ENCODE peak calls at places on chromosome 7, in five cellular contexts. J is endodermal cell, P is left ventricle myocardium inferior, N is HepG2, V is iPS DF 6.9. R is an unnamed sample.
A peak's percentile ranks its signal among the peaks of the same experiment; 100 is the strongest.

GRCh38 chr7:71015260-71015900 is 116.6 kb upstream of the GALNT17 start:
- DNase-seq in V (no peak), J (no peak), P (peak; percentile 44), N (no peak), R (no peak)

GRCh38 chr7:106217089-106217542 is 67.7 kb downstream of the NAMPT start:
- DNase-seq in N (no peak), P (peak; percentile 71), J (peak; percentile 54), V (no peak), R (peak; percentile 66)

GRCh38 chr7:50868426-50869100 is 85.9 kb upstream of the GRB10 start:
- DNase-seq in P (no peak), N (no peak), J (no peak), V (no peak), R (peak; percentile 30)

GRCh38 chr7:96061844-96062243 is 260.1 kb downstream of the SLC25A13 start:
- DNase-seq in P (no peak), N (no peak), V (no peak), J (no peak), R (peak; percentile 18)

GRCh38 chr7:100677308-100678095 is 4.0 kb downstream of the GNB2 start:
- DNase-seq in P (no peak), J (no peak), V (no peak), N (no peak), R (no peak)

GRCh38 chr7:82247814-82248433 is 195.7 kb downstream of the CACNA2D1 start:
- DNase-seq in P (no peak), J (no peak), N (no peak), V (no peak), R (peak; percentile 22)

GRCh38 chr7:159218216-159219006 is 73.7 kb upstream of the VIPR2 start:
- DNase-seq in J (peak; percentile 39), V (no peak), P (no peak), N (no peak), R (no peak)

GRCh38 chr7:71595176-71595575 is 463.2 kb downstream of the GALNT17 start:
- DNase-seq in J (no peak), V (no peak), N (no peak), P (no peak), R (no peak)

GRCh38 chr7:45149606-45150005 is 8.0 kb upstream of the RAMP3 start:
- DNase-seq in N (no peak), V (no peak), P (no peak), J (peak; percentile 26), R (no peak)

GRCh38 chr7:78134256-78134655 is 335.7 kb downstream of the PHTF2 start:
- DNase-seq in V (no peak), N (peak; percentile 3), P (no peak), J (no peak), R (peak; percentile 83)

GRCh38 chr7:8261711-8262695 is at the start of gene ICA1:
- DNase-seq in N (no peak), V (peak; percentile 41), P (peak; percentile 70), J (peak; percentile 92), R (peak; percentile 24)

GRCh38 chr7:108167460-108167859 is 37.3 kb upstream of the LAMB4 start:
- DNase-seq in J (no peak), V (no peak), P (no peak), N (no peak), R (no peak)

GRCh38 chr7:149883452-149883861 is 9.7 kb downstream of the ATP6V0E2 start:
- DNase-seq in P (peak; percentile 66), N (peak; percentile 41), V (no peak), J (peak; percentile 90), R (peak; percentile 62)

GRCh38 chr7:45421096-45421495 is 153.1 kb upstream of the ADCY1 start:
- DNase-seq in P (no peak), N (no peak), V (no peak), J (no peak), R (peak; percentile 5)

GRCh38 chr7:42914009-42914725 is 2.3 kb upstream of the C7orf25 start:
- DNase-seq in P (no peak), N (no peak), V (no peak), J (no peak), R (peak; percentile 55)

GRCh38 chr7:155357573-155358041 is 59.9 kb downstream of the INSIG1 start:
- DNase-seq in N (no peak), P (no peak), V (no peak), J (no peak), R (no peak)

GRCh38 chr7:40865441-40866233 is 730.8 kb downstream of the SUGCT start:
- DNase-seq in N (no peak), P (no peak), J (peak; percentile 50), V (no peak), R (no peak)

DNA sequence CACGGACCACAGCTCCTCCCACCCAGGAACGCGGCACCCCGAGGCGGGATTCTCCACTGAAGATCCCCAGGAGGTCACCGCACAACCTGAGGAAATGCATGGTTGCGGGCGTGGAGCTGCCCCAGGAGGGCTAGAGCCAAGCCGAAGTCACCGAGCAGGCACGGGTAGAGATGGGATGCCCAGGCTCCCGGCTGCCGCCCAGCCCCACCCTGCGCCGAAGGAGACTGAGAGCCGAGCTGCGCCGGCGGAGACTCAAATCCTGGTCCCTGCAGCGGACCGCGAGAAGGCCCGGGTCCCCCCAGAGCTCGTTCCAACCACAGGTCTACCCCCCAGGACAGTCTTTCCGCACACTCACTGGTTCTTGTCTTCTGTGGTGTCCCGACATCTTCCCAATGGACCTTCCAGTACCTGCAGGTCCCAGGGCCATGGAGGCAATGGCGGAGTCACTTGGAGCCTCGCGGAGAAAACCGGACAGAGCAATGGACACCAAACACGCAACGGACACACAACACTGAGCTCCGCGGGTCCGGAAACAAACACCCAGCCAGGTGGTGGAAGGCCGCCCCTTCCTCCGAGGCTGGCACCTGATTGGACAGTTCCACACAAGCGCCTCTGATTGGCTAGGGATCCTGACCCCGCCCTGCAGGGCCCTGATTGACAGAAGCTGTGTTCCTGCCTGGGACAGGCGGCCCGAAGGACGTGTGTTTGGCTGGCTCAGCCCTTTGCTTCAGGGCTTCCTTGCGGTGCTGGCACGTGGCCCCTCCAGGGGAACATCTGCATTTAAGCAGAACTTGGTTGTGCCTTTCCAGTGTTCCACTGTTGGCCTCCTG is 331.9 kb upstream of the NUPR2 start:
- DNase-seq in N (no peak), J (no peak), P (peak; percentile 26), V (no peak), R (no peak)
- H3K9me3 ChIP-seq in N (peaks cover 78% of the 10 kb centered on the region), J (peaks cover 58% of the 10 kb centered on the region), P (peaks cover 98% of the 10 kb centered on the region), V (peaks cover 1% of the 10 kb centered on the region), R (peaks cover 66% of the 10 kb centered on the region)

DNA sequence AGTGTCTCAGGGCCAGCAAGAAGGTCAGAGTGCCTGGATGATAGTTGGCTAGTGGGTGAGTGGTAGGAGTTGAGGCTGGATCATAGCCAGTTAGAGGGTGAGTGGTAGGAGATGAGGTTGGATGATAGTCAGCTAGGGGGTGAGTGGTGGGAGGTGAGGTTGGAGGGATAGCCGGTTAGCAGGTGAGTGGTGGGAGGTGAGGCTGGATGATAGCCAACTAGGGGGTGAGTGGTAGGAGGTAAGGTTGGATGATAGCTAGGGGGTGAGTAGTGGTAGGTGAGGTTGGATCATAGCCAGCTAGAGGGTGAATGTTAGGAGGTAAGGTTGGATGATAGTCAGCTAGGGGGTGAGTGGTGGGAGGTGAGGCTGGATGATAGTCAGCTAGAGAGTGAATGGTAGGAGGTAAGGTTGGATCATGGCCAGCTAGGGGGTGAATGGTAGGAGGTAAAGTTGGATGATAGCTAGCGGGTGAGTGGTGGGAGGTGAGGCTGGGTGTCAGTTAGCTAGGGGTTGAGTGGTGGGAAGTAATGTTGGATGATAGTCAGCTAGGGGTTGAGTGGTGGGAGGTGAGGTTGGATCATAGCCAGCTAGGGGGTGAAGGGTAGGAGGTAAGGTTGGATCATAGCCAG is 226.6 kb downstream of the SDK1 start:
- DNase-seq in N (no peak), J (no peak), P (no peak), V (no peak), R (no peak)
- H3K4me1 ChIP-seq in N (no peaks in the 10 kb centered on the region), J (no peaks in the 10 kb centered on the region), P (no peaks in the 10 kb centered on the region), V (no peaks in the 10 kb centered on the region), R (no peaks in the 10 kb centered on the region)

GRCh38 chr7:157674715-157675426 is 338.1 kb downstream of the DNAJB6 start:
- DNase-seq in N (no peak), V (no peak), J (peak; percentile 17), P (no peak), R (no peak)
- H3K9me3 ChIP-seq in N (no peaks in the 10 kb centered on the region), V (peaks cover 24% of the 10 kb centered on the region), J (peaks cover 55% of the 10 kb centered on the region), P (no peaks in the 10 kb centered on the region), R (no peaks in the 10 kb centered on the region)

DNA sequence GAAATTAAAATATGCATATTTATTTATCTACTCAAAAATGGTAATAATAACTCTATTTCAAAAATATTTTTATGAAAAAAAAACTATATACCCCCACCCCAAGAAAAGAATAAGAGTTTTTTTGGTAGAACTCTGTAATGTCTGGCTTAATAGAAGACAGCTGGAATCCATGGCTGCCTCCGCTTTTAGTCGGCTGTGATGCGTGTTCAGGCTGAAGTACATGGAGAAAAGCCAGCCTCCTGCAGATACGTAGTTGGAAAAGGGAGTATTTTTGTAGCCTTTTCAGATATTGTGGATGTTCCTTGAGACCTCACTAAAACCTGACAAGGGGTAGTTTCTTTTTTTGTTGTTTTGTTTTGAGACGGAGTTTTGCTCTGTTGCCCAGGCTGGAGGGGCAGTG is 10.0 kb downstream of the FOXK1 start:
- DNase-seq in N (no peak), P (no peak), J (no peak), V (no peak), R (no peak)
- H3K4me1 ChIP-seq in N (peaks cover 48% of the 10 kb centered on the region), P (peaks cover 84% of the 10 kb centered on the region), J (no peaks in the 10 kb centered on the region), V (no peaks in the 10 kb centered on the region), R (peaks cover 57% of the 10 kb centered on the region)